ENCODE peak calls at places on chromosomes 5 and 9, in ten cellular contexts. H is lower lobe of right lung; B is A549; O is dorsolateral prefrontal cortex; X is cardiac fibroblast; C is nephron progenitor cell; K is breast epithelium; W is sigmoid colon; M is CD4-positive, alpha-beta T cell; Z is foreskin fibroblast. G is an unnamed sample.

GRCh38 chr5:134575316-134575715 is 49.8 kb downstream of the JADE2 start:
- DNase-seq in H (no peak), K (no peak), Z (no peak), W (no peak), C (no peak), O (no peak), B (no peak), X (no peak), M (no peak), G (no peak)

GRCh38 chr5:88140863-88141694 is 127.6 kb downstream of the TMEM161B start:
- DNase-seq in M (peak; percentile 40), O (peak; percentile 99), X (peak; percentile 96), B (peak; percentile 95), Z (peak; percentile 96), C (peak; percentile 98), K (peak; percentile 97), W (peak; percentile 99), H (peak; percentile 94), G (peak; percentile 99)

GRCh38 chr9:2574215-2574614 is 47.4 kb upstream of the VLDLR start:
- DNase-seq in O (no peak), B (peak; percentile 14), C (no peak), M (no peak), H (no peak), W (no peak), X (no peak), K (no peak), Z (no peak), G (no peak)

GRCh38 chr5:135153259-135153658 is 119.2 kb upstream of the PITX1 start:
- DNase-seq in M (no peak), C (no peak), H (no peak), X (no peak), B (no peak), W (no peak), Z (no peak), O (no peak), K (no peak), G (no peak)

GRCh38 chr5:44770936-44771717 is 37.6 kb upstream of the MRPS30 start:
- DNase-seq in H (no peak), O (no peak), W (no peak), X (no peak), Z (no peak), C (no peak), M (no peak), B (no peak), K (no peak), G (no peak)

GRCh38 chr5:125874717-125875116 is 548.5 kb upstream of the GRAMD2B start:
- DNase-seq in O (no peak), C (no peak), X (no peak), Z (no peak), B (no peak), M (no peak), H (no peak), K (no peak), W (no peak), G (no peak)

GRCh38 chr5:96320797-96321196 is 112.3 kb downstream of the PCSK1 start:
- DNase-seq in O (no peak), C (no peak), B (no peak), M (no peak), Z (peak; percentile 46), H (no peak), K (no peak), W (no peak), X (no peak), G (no peak)

GRCh38 chr5:41869150-41869738 is 981 bp downstream of the OXCT1 start:
- DNase-seq in B (no peak), Z (peak; percentile 24), C (no peak), M (no peak), O (peak; percentile 43), H (peak; percentile 46), K (peak; percentile 61), X (peak; percentile 72), W (peak; percentile 91), G (peak; percentile 3)

GRCh38 chr5:163463063-163463435 is 2.6 kb downstream of the HMMR start:
- DNase-seq in M (no peak), Z (no peak), C (no peak), B (no peak), X (peak; percentile 3), K (no peak), W (no peak), H (no peak), O (no peak), G (no peak)

GRCh38 chr5:40618926-40619325 is 60.8 kb upstream of the PTGER4 start:
- DNase-seq in B (no peak), K (no peak), W (no peak), H (no peak), Z (no peak), X (no peak), C (no peak), O (no peak), M (no peak), G (no peak)

GRCh38 chr9:113999256-114000062 is 78.6 kb downstream of the AMBP start:
- DNase-seq in X (no peak), Z (no peak), W (no peak), K (no peak), H (no peak), M (no peak), C (no peak), B (no peak), O (no peak), G (no peak)

GRCh38 chr5:76367623-76368366 is 35.3 kb upstream of the IQGAP2 start:
- DNase-seq in Z (peak; percentile 3), K (no peak), O (no peak), X (no peak), C (no peak), M (no peak), H (no peak), B (peak; percentile 18), W (no peak), G (no peak)

GRCh38 chr5:143606043-143606752 is 202.7 kb upstream of the NR3C1 start:
- DNase-seq in Z (no peak), O (no peak), C (no peak), K (no peak), X (no peak), M (no peak), W (no peak), B (no peak), H (no peak), G (no peak)

GRCh38 chr9:94057918-94058317 is 26.3 kb upstream of the PTPDC1 start:
- DNase-seq in H (no peak), B (no peak), C (no peak), M (no peak), K (no peak), W (no peak), Z (no peak), O (no peak), X (no peak), G (no peak)

GRCh38 chr5:67493676-67494075 is 297.1 kb upstream of the CD180 start:
- DNase-seq in O (peak; percentile 63), W (no peak), X (peak; percentile 46), H (no peak), B (peak; percentile 26), Z (peak; percentile 20), K (no peak), C (no peak), M (no peak), G (no peak)
- TF ChIP-seq CTCF in O (peak; percentile 68), W (no peak), X (peak; percentile 35), H (peak; percentile 24), B (no peak), Z (peak; percentile 14), K (no peak), C (no peak), M (no peak), G (peak; percentile 25)

GRCh38 chr9:87499455-87500015 is 1.9 kb downstream of the DAPK1 start:
- DNase-seq in W (no peak), X (no peak), O (no peak), K (no peak), H (no peak), Z (no peak), M (no peak), C (no peak), B (no peak), G (no peak)

GRCh38 chr9:87500894-87501656 is 3.4 kb downstream of the DAPK1 start:
- DNase-seq in O (no peak), Z (no peak), K (no peak), X (no peak), W (no peak), M (no peak), H (no peak), C (no peak), B (no peak), G (no peak)

GRCh38 chr9:87501806-87502205 is 4.1 kb downstream of the DAPK1 start:
- DNase-seq in B (no peak), C (no peak), H (no peak), X (no peak), W (no peak), M (no peak), O (no peak), K (no peak), Z (no peak), G (no peak)

GRCh38 chr9:87498816-87499454 is 1.3 kb downstream of the DAPK1 start:
- DNase-seq in Z (no peak), K (no peak), C (peak; percentile 26), B (no peak), M (no peak), H (no peak), O (no peak), W (no peak), X (no peak), G (peak; percentile 5)

GRCh38 chr9:87500491-87500890 is 2.8 kb downstream of the DAPK1 start:
- DNase-seq in C (no peak), H (no peak), K (no peak), B (peak; percentile 44), W (no peak), X (peak; percentile 38), O (no peak), M (no peak), Z (no peak), G (no peak)
- TF ChIP-seq CTCF in C (no peak), H (no peak), K (no peak), B (peak; percentile 29), W (peak; percentile 47), X (no peak), O (no peak), M (no peak), Z (no peak), G (peak; percentile 59)

GRCh38 chr9:9912459-9912858 is 700.3 kb downstream of the PTPRD start:
- DNase-seq in O (no peak), H (no peak), B (no peak), W (no peak), C (no peak), Z (no peak), K (no peak), X (no peak), M (no peak), G (no peak)
- TF ChIP-seq CTCF in O (no peak), H (no peak), B (no peak), W (no peak), C (peak; percentile 8), Z (no peak), K (no peak), X (no peak), M (no peak), G (peak; percentile 64)

DNA sequence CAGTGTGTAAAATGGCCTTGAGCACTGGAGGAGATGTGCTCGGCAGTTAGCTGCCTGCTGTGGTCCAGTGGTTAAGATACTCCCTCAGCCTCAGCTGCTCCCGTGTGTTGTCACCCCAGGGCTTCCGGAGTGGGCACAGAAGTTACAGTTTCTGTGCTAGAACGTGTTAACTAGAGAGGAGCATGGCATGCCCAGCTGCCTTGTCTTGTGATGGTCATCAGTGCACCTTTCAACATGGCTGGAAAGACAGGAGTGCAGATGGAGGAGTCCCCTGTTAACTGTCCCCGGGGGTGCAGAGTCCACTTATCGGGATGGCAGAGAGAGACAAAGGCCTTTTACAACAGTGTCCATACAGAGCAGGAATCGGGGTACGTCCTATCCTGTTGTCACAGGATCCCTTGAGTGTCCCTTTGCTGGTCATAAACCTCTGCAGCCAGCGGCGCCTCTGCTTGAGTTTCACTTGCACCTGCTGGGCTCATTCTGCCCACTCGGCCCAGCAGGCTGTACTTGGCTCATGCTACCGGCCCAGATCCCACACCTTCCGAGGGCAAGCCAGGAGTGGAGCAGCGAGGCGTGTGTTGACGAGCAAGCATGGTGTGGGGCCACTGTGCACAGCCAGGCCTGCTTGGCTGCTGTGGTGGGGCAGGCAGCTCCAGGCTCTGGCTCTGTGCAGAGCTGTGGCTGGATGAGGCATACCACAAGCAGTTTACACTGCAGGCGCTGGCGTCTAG is 112.6 kb downstream of the EHMT1 start:
- DNase-seq in Z (no peak), H (no peak), M (no peak), W (no peak), B (no peak), K (no peak), C (no peak), X (no peak), O (no peak), G (no peak)
- TF ChIP-seq CTCF in Z (no peak), H (no peak), M (no peak), W (no peak), B (no peak), K (no peak), C (no peak), X (no peak), O (no peak), G (no peak)

G was measured in neural crest cell.